ENCODE peak calls at places on chromosomes 3 and 15, in ten cellular contexts. S is GM12878, X is stomach, D is HL-60, M is Panc1, T is sigmoid colon, L is GM23338, G is upper lobe of left lung, Y is prostate gland, K is breast epithelium. C is an unnamed sample.

GRCh38 chr3:115671761-115672455 is 48.6 kb downstream of the GAP43 start:
- DNase-seq in G (no peak), S (no peak), L (no peak), D (no peak), M (no peak), X (no peak), K (no peak), T (no peak), Y (no peak), C (no peak)

GRCh38 chr3:51962854-51963530 is 4.3 kb downstream of the PCBP4 start:
- DNase-seq in K (no peak), X (no peak), L (no peak), M (no peak), G (no peak), T (no peak), S (no peak), Y (no peak), D (no peak), C (no peak)

GRCh38 chr3:106428565-106428994 is 559.8 kb upstream of the CBLB start:
- DNase-seq in L (no peak), D (peak), T (peak), X (no peak), M (no peak), S (no peak), G (no peak), Y (no peak), K (no peak), C (no peak)

GRCh38 chr3:39103791-39104552 is 3.5 kb downstream of the GORASP1 start:
- DNase-seq in Y (no peak), K (no peak), S (no peak), X (no peak), G (no peak), T (no peak), M (no peak), L (no peak), D (no peak), C (no peak)

GRCh38 chr3:129665024-129665768 is 58.7 kb upstream of the PLXND1 start:
- DNase-seq in G (no peak), K (no peak), D (no peak), X (no peak), S (no peak), T (no peak), L (no peak), Y (no peak), M (no peak), C (no peak)

GRCh38 chr3:48989126-48989795 is 780 bp upstream of the P4HTM start:
- DNase-seq in G (no peak), S (no peak), M (no peak), T (no peak), X (no peak), K (no peak), Y (no peak), D (no peak), L (no peak), C (no peak)

GRCh38 chr15:87326274-87326673 is 930.3 kb downstream of the NTRK3 start:
- DNase-seq in M (no peak), Y (no peak), K (no peak), T (no peak), X (no peak), D (no peak), L (no peak), S (no peak), G (no peak), C (no peak)

GRCh38 chr3:72490688-72491430 is 357.4 kb downstream of the SHQ1 start:
- DNase-seq in M (no peak), G (peak), T (no peak), D (no peak), K (no peak), X (no peak), Y (no peak), S (no peak), L (peak), C (no peak)

GRCh38 chr3:87333393-87333892 is 57.1 kb upstream of the POU1F1 start:
- DNase-seq in X (no peak), L (no peak), M (peak), T (no peak), Y (peak), D (no peak), K (no peak), G (no peak), S (no peak), C (no peak)

GRCh38 chr3:43180027-43180426 is 74.1 kb upstream of the POMGNT2 start:
- DNase-seq in T (no peak), D (peak), Y (no peak), M (no peak), K (no peak), S (peak), G (peak), X (no peak), L (no peak), C (no peak)

GRCh38 chr3:170760174-170760526 is 109.8 kb downstream of the RPL22L1 start:
- DNase-seq in L (no peak), S (no peak), D (no peak), G (no peak), T (no peak), Y (no peak), K (no peak), X (peak), M (no peak), C (no peak)

GRCh38 chr3:102447272-102447671 is 12.5 kb downstream of the ZPLD1 start:
- DNase-seq in M (no peak), T (no peak), L (no peak), S (no peak), X (no peak), G (no peak), D (no peak), Y (no peak), K (no peak), C (peak)

GRCh38 chr3:119743921-119744320 is 38.0 kb upstream of the NR1I2 start:
- DNase-seq in T (no peak), D (no peak), S (no peak), G (no peak), X (no peak), L (no peak), Y (no peak), M (no peak), K (no peak), C (no peak)

GRCh38 chr15:51765751-51766150 is 14.4 kb downstream of the TMOD2 start:
- DNase-seq in T (no peak), D (no peak), Y (no peak), L (no peak), X (no peak), G (no peak), S (no peak), K (no peak), M (no peak), C (no peak)
- TF ChIP-seq POLR2AphosphoS5 in T (no peak), D (no peak), Y (no peak), L (no peak), X (no peak), G (no peak), S (no peak), K (no peak), M (no peak), C (no peak)

DNA sequence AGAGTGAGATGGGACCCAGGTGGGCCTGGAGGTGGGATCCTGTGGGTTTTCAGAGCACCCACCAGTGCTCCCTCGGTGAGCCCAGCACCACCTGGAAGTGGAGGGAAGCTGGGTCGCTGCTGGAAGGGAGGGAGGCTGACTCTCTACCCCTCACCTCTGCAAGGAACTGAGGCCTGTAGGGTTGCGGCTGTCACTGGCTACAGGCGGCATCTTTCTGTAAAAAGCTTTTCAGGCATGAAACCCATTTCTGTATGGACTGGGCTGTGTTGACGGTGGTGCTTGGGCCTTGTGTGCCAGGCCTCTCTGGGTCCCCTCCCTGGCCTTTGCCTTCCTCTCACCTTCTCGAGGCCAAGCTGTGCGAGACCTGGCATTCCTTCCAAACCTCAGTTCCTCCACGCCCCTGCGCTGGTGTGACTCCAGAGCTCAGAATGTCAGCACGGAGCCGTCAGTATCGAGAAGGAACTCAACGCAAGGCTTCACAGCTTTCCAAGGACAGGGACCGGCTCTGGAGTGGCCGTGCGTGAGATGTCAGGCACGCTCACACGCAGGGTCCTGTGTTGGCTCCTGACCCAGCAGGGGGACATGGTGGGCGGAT is 16.6 kb downstream of the ABTB1 start:
- DNase-seq in M (no peak), Y (no peak), X (no peak), G (no peak), S (no peak), T (peak), L (no peak), K (peak), D (no peak), C (no peak)
- H3K27ac ChIP-seq in M (no peak), Y (no peak), X (peak), G (no peak), S (no peak), T (peak), L (no peak), K (no peak), D (no peak), C (no peak)

GRCh38 chr3:114649331-114649730 is 355.5 kb downstream of the TIGIT start:
- DNase-seq in S (no peak), L (no peak), K (no peak), M (no peak), X (no peak), G (no peak), D (no peak), T (no peak), Y (no peak), C (no peak)
- TF ChIP-seq POLR2AphosphoS5 in S (no peak), L (no peak), K (no peak), M (no peak), X (no peak), G (no peak), D (no peak), T (no peak), Y (no peak), C (no peak)

GRCh38 chr15:75025102-75025501 is 1.7 kb downstream of the PPCDC start:
- DNase-seq in K (no peak), Y (no peak), M (no peak), D (no peak), G (no peak), T (no peak), X (no peak), S (no peak), L (no peak), C (no peak)

GRCh38 chr15:75027551-75027950 is 4.2 kb downstream of the PPCDC start:
- DNase-seq in Y (no peak), L (no peak), K (no peak), T (no peak), D (no peak), X (peak), S (no peak), M (no peak), G (no peak), C (no peak)

GRCh38 chr15:75023194-75024101 is at the start of gene PPCDC:
- DNase-seq in D (peak), K (peak), T (peak), S (peak), M (peak), G (peak), X (peak), Y (peak), L (peak), C (peak)

GRCh38 chr15:75024102-75024636 is 779 bp downstream of the PPCDC start:
- DNase-seq in M (no peak), D (peak), L (peak), K (no peak), Y (no peak), X (no peak), T (no peak), G (peak), S (no peak), C (no peak)

DNA sequence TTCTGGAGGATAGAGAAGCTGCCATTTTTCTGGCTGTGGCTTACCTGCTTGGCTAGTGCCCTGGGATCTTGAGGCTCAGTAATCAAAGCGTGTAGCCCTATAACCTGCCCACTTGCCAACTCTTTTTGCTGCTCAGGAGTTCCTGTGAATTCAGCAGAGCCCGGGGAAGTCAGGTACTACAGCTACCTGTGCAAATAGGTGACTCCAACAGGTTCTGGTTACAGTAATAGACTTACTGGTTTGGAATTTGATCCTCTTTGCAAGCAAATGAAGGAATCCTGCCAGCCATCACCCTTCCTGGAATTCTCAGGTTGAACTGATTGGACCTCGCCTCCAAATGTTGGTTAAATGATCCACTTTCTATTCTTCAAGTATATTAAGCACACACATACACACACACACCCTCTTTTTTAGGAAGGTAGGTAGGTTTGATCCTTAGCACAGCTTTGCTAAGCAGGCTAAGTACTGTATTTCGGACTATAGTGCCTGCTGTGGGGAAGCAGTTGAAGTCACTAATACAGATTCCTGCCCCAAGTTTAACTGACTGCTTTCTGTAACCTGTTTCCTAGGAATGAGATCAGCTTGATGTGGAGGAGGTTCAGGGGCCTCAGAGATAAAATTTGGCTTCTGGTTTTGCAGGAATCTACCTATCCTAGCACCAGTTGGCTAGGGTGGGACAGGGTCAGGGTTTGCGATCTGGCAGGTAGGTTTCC is 2.3 kb downstream of the PPCDC start:
- DNase-seq in D (no peak), Y (no peak), M (no peak), S (no peak), L (no peak), K (no peak), G (no peak), X (no peak), T (no peak), C (no peak)
- H3K27ac ChIP-seq in D (no peak), Y (no peak), M (no peak), S (peak), L (no peak), K (no peak), G (no peak), X (no peak), T (no peak), C (peak)

C was measured in SK-N-MC.